ENCODE peak calls at places on chromosomes 3 and 15, in four cellular contexts. N is WTC11, P is A549, H is HepG2. A is an unnamed sample.

GRCh38 chr3:160106905-160107861 is 118.0 kb upstream of the C3orf80 start:
- DNase-seq in H (peak), P (peak), N (no peak), A (no peak)

GRCh38 chr3:41224120-41224806 is 25.0 kb downstream of the CTNNB1 start:
- DNase-seq in H (no peak), P (no peak), N (no peak), A (no peak)

GRCh38 chr15:74885461-74885860 is 4.4 kb upstream of the MPI start:
- DNase-seq in N (no peak), P (no peak), H (no peak), A (no peak)

GRCh38 chr3:186509423-186509822 is 34.8 kb downstream of the CRYGS start:
- DNase-seq in P (no peak), N (no peak), H (no peak), A (no peak)

GRCh38 chr3:45499529-45499928 is 95.0 kb upstream of the LIMD1 start:
- DNase-seq in N (no peak), P (peak), H (peak), A (no peak)

GRCh38 chr3:7038394-7038793 is 177.5 kb downstream of the GRM7 start:
- DNase-seq in H (no peak), N (no peak), P (no peak), A (no peak)

GRCh38 chr3:114451561-114452018 is 157.8 kb downstream of the TIGIT start:
- DNase-seq in H (peak), N (no peak), P (no peak), A (no peak)

GRCh38 chr3:61875073-61875472 is 313.7 kb downstream of the PTPRG start:
- DNase-seq in P (no peak), N (no peak), H (no peak), A (no peak)

GRCh38 chr3:151328298-151329036 is 882 bp downstream of the P2RY13 start:
- DNase-seq in H (no peak), P (peak), N (no peak), A (no peak)

GRCh38 chr3:46183330-46183729 is 24.8 kb downstream of the CCR1 start:
- DNase-seq in N (no peak), P (no peak), H (no peak), A (no peak)

GRCh38 chr15:91904942-91905341 is 51.4 kb downstream of the SLCO3A1 start:
- DNase-seq in N (no peak), P (no peak), H (no peak), A (no peak)

GRCh38 chr3:99758502-99759177 is 59.0 kb upstream of the CMSS1 start:
- DNase-seq in P (no peak), H (no peak), N (no peak), A (no peak)

GRCh38 chr15:58513008-58513407 is 81.2 kb downstream of the LIPC start:
- DNase-seq in P (no peak), N (no peak), H (no peak), A (no peak)

GRCh38 chr3:185351371-185351770 is 11.6 kb upstream of the MAP3K13 start:
- DNase-seq in P (no peak), N (no peak), H (no peak), A (no peak)

GRCh38 chr3:40249168-40249567 is 60.3 kb upstream of the EIF1B start:
- DNase-seq in N (no peak), P (no peak), H (no peak), A (no peak)

GRCh38 chr3:136788154-136788553 is 30.8 kb upstream of the SLC35G2 start:
- DNase-seq in H (no peak), N (no peak), P (no peak), A (no peak)

GRCh38 chr3:136790786-136791185 is 28.1 kb upstream of the SLC35G2 start:
- DNase-seq in P (no peak), H (no peak), N (no peak), A (no peak)

GRCh38 chr3:136789976-136790375 is 28.9 kb upstream of the SLC35G2 start:
- DNase-seq in N (no peak), P (no peak), H (no peak), A (no peak)

GRCh38 chr3:136783708-136784191 is 31.6 kb upstream of the STAG1 start:
- DNase-seq in N (no peak), P (peak), H (no peak), A (no peak)

GRCh38 chr3:136787226-136787793 is 31.6 kb upstream of the SLC35G2 start:
- DNase-seq in N (no peak), H (peak), P (no peak), A (peak)
- TF ChIP-seq NR3C1 in N (no peak), H (no peak), P (no peak), A (no peak)

GRCh38 chr15:44034334-44034733 is 160.7 kb downstream of the FRMD5 start:
- DNase-seq in H (no peak), N (no peak), P (no peak), A (no peak)

GRCh38 chr15:44029940-44030568 is 165.0 kb downstream of the FRMD5 start:
- DNase-seq in H (no peak), N (no peak), P (no peak), A (no peak)

GRCh38 chr15:44034933-44035624 is 160.0 kb downstream of the FRMD5 start:
- DNase-seq in N (no peak), H (no peak), P (no peak), A (no peak)

GRCh38 chr15:44035781-44036699 is 159.0 kb downstream of the FRMD5 start:
- DNase-seq in P (no peak), N (no peak), H (no peak), A (no peak)

DNA sequence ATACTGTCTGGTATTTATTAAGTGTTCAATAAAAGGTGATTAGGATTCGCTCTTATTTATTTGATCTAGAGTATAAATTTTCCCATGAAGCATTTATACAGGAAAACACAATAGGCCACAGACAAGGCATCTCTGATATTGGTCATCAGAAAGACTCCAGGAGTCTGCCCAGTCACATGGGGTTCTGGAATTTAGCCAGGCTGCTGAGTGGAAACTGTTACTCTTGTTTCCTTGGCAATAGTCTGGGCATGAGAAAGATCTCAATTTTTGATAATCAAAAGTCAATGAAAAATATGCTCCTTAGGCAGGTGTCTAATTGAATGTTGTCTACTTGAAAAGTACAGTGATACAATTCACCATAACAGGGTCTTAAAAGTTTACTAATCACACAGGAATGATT is 161.2 kb downstream of the FRMD5 start:
- DNase-seq in H (no peak), N (no peak), P (peak), A (no peak)
- TF ChIP-seq NR3C1 in H (no peak), N (no peak), P (no peak), A (no peak)

GRCh38 chr15:22902578-22902977 is 64.1 kb downstream of the NIPA2 start:
- DNase-seq in N (peak), H (no peak), P (no peak), A (no peak)
- TF ChIP-seq NR3C1 in N (no peak), H (no peak), P (no peak), A (no peak)

GRCh38 chr3:157125101-157125500 is 34.8 kb downstream of the CCNL1 start:
- DNase-seq in H (no peak), P (no peak), N (no peak), A (no peak)

GRCh38 chr3:157127831-157128767 is 31.8 kb downstream of the CCNL1 start:
- DNase-seq in H (peak), P (peak), N (no peak), A (peak)

GRCh38 chr3:157128771-157129671 is 30.9 kb downstream of the CCNL1 start:
- DNase-seq in N (peak), P (peak), H (peak), A (peak)

GRCh38 chr3:157127268-157127667 is 32.7 kb downstream of the CCNL1 start:
- DNase-seq in N (no peak), H (no peak), P (no peak), A (no peak)

GRCh38 chr3:157126365-157126764 is 33.6 kb downstream of the CCNL1 start:
- DNase-seq in H (no peak), N (no peak), P (no peak), A (no peak)
- TF ChIP-seq NR3C1 in H (no peak), N (no peak), P (no peak), A (no peak)

GRCh38 chr15:63233667-63234419 is 43.6 kb upstream of the APH1B start:
- DNase-seq in H (peak), P (peak), N (no peak), A (no peak)

GRCh38 chr15:63232943-63233342 is 43.5 kb downstream of the RAB8B start:
- DNase-seq in P (no peak), H (no peak), N (no peak), A (no peak)

GRCh38 chr15:63232400-63232799 is 43.0 kb downstream of the RAB8B start:
- DNase-seq in H (no peak), N (no peak), P (no peak), A (no peak)

GRCh38 chr15:63231717-63232116 is 42.3 kb downstream of the RAB8B start:
- DNase-seq in N (no peak), H (no peak), P (no peak), A (no peak)

DNA sequence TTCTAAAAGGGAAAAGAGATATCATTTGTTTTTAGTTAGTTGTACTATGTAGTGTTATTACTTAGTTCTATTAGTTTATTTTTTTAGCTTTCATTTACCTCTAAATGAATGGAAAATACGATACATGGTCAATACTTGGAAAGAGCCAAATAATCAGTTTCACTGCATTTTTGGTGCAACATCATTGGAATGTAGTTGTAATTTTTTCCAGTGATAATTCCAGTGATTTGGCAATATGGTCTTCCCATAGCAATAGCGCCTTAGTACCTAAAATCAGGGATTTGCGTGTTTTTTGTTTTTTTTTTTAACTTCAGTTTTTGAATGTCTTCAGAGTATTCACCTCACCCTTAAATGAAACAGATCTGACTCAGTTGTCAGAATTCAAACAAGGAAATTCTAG is 41.8 kb downstream of the RAB8B start:
- DNase-seq in P (no peak), N (no peak), H (no peak), A (no peak)
- TF ChIP-seq NR3C1 in P (no peak), N (no peak), H (no peak), A (no peak)

DNA sequence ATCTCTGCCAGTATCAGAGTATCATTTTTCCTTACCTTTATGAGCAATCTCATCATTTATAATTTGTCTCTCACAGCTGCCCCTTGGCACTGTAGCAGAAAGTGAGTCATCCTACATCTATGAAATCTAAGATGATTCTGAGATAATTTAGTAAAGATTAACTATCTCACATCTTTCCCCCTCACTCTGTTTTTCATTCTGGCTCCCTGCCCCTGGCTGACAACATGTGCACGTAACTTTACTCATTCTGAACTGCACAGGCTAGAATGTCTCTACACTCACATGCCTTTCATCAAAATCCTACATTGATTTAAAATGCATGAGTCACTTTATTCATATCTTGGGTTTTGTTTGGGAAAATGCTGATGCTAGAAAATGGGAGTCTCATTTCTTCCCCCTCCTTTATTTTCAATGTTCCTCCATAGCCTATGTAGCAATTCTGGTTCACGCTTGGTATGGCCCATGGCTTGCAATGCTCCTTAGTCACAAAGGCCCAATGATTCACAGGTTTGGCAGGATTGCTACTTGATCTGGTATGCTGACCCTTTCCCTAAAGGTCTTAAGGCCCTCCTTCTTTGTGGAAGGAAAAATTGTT is 838.5 kb downstream of the TUSC7 start:
- DNase-seq in N (no peak), P (peak), H (no peak), A (no peak)
- TF ChIP-seq NR3C1 in N (no peak), P (no peak), H (no peak), A (no peak)

GRCh38 chr3:165466856-165467255 is 270.7 kb upstream of the SLITRK3 start:
- DNase-seq in H (no peak), N (no peak), P (no peak), A (no peak)

GRCh38 chr3:165459924-165460540 is 263.8 kb upstream of the SLITRK3 start:
- DNase-seq in P (peak), H (no peak), N (no peak), A (no peak)

GRCh38 chr3:165464736-165465135 is 268.6 kb upstream of the SLITRK3 start:
- DNase-seq in H (no peak), N (no peak), P (peak), A (no peak)

GRCh38 chr3:165462616-165463334 is 266.6 kb upstream of the SLITRK3 start:
- DNase-seq in P (no peak), N (no peak), H (no peak), A (no peak)

GRCh38 chr3:165463546-165463945 is 267.4 kb upstream of the SLITRK3 start:
- DNase-seq in H (no peak), P (no peak), N (no peak), A (no peak)
- TF ChIP-seq NR3C1 in H (no peak), P (no peak), N (no peak), A (no peak)

DNA sequence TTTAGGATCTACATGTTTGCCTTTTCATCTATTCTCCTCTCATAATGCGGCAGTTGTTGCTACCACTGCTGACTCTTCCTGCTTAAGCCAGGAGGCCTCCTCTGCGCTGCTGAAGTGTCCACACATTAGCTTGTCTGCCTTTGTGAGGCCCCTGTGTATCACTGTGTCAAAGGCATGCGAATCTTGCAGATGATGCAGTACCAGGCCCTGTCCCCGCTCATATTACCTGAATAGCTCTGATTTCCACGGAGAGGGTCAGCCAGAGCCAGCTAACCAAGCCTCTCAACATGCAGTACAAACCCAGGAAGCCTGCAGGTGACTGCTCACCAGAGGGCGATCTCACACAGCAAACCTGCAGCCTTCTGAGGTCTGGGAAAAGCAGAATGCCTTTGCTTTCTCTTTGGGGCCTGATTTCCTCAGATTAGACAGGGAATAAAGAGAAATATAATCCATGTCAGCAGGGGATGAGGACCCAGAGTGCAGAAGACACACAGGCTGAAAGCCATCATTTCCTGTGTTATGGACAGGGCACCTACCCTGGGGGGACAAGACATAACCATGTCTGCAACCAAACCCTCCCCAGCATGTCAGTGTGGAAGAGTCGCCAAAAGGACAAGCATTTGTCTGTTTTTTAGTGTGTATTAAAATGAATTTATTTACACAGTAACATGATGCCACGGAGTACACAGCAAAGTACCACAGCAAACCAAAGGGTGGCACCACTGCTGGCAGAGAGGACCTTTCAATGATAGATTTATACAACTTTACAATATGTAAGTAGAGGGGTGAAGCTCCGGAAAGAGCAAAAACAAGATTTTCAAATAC is 36.8 kb upstream of the TSPAN3 start:
- DNase-seq in N (peak), P (peak), H (peak), A (peak)
- TF ChIP-seq NR3C1 in N (no peak), P (no peak), H (no peak), A (no peak)